ENCODE peak calls at places on chromosomes 13 and 19, in ten cellular contexts. P is stromal cell of bone marrow; M is AG10803; X is GM19239; A is tibial artery; R is H9; E is activated T-cell treated with anti-CD3 and anti-CD28 coated beads, Interleukin-2, amount 50 U/mL, for 72 hours; U is ACHN; I is myocyte; L is T-helper 2 cell. Y is an unnamed sample.

GRCh38 chr19:4083677-4084546 is 17.2 kb upstream of the ZBTB7A start:
- DNase-seq in X (no peak), L (peak), E (peak), I (no peak), U (no peak), P (no peak), A (no peak), M (no peak), R (peak), Y (no peak)

GRCh38 chr13:109154146-109154545 is 524.7 kb downstream of the MYO16 start:
- DNase-seq in P (no peak), U (no peak), E (no peak), X (no peak), R (no peak), I (no peak), A (no peak), M (no peak), L (no peak), Y (no peak)

GRCh38 chr19:1453525-1454371 is 3.8 kb downstream of the APC2 start:
- DNase-seq in A (no peak), I (peak), U (no peak), R (peak), M (peak), E (no peak), L (no peak), P (no peak), X (no peak), Y (no peak)

GRCh38 chr13:43085545-43085944 is 62.2 kb downstream of the DNAJC15 start:
- DNase-seq in A (no peak), L (peak), E (no peak), U (peak), I (peak), R (no peak), P (peak), X (no peak), M (peak), Y (no peak)

GRCh38 chr13:65914707-65915106 is 1315.4 kb downstream of the PCDH9 start:
- DNase-seq in M (peak), X (no peak), P (peak), R (no peak), L (no peak), U (no peak), I (no peak), A (no peak), E (no peak), Y (peak)

GRCh38 chr19:42961119-42961518 is 24.1 kb upstream of the PSG7 start:
- DNase-seq in M (no peak), E (no peak), R (no peak), X (no peak), U (no peak), L (no peak), A (no peak), P (no peak), I (peak), Y (no peak)

GRCh38 chr13:34863360-34864135 is 78.5 kb upstream of the NBEA start:
- DNase-seq in P (peak), M (peak), U (peak), I (peak), E (no peak), R (no peak), L (no peak), A (no peak), X (no peak), Y (peak)

GRCh38 chr13:47258384-47258783 is 361.5 kb upstream of the HTR2A start:
- DNase-seq in M (peak), P (no peak), A (no peak), R (no peak), E (no peak), L (no peak), I (peak), X (no peak), U (no peak), Y (no peak)

GRCh38 chr13:32007494-32007893 is 24.1 kb upstream of the FRY start:
- DNase-seq in U (no peak), X (no peak), M (no peak), E (no peak), I (no peak), A (no peak), L (no peak), R (no peak), P (no peak), Y (no peak)

GRCh38 chr19:51799311-51799997 is 4.5 kb downstream of the FPR3 start:
- DNase-seq in A (peak), M (peak), R (no peak), X (no peak), P (peak), L (no peak), I (peak), E (no peak), U (peak), Y (peak)

GRCh38 chr13:89097994-89098393 is 1426.8 kb downstream of the SLITRK5 start:
- DNase-seq in A (no peak), E (no peak), M (no peak), U (no peak), I (no peak), L (no peak), P (no peak), R (no peak), X (no peak), Y (no peak)

Y was measured in AG09309.